ENCODE peak calls at places on chromosomes 11 and 22, in five cellular contexts. H is brain microvascular endothelial cell, M is astrocyte of the cerebellum, G is body of pancreas, S is heart left ventricle. N is an unnamed sample.

GRCh38 chr22:26617251-26618199 is at the start of gene CRYBB1:
- DNase-seq in H (no peak), M (no peak), G (no peak), S (peak; percentile 27), N (peak; percentile 69)

GRCh38 chr22:42974223-42974622 is 40.7 kb downstream of the PACSIN2 start:
- DNase-seq in H (no peak), M (no peak), G (no peak), S (no peak), N (no peak)

GRCh38 chr11:35799655-35800054 is 137.1 kb downstream of the TRIM44 start:
- DNase-seq in H (no peak), M (no peak), G (no peak), S (no peak), N (no peak)

GRCh38 chr11:133991101-133991500 is 34.3 kb upstream of the IGSF9B start:
- DNase-seq in H (no peak), M (no peak), G (no peak), S (no peak), N (no peak)

GRCh38 chr11:17986007-17986710 is 26.7 kb downstream of the SERGEF start:
- DNase-seq in H (peak; percentile 53), M (peak; percentile 65), G (no peak), S (no peak), N (peak; percentile 59)

GRCh38 chr11:2940930-2941821 is 12.0 kb upstream of the PHLDA2 start:
- DNase-seq in H (no peak), M (no peak), G (peak; percentile 58), S (no peak), N (no peak)

GRCh38 chr11:78177216-78177615 is 11.2 kb downstream of the KCTD21 start:
- DNase-seq in H (no peak), M (no peak), G (no peak), S (no peak), N (no peak)

GRCh38 chr22:40044870-40045834 is 50.4 kb downstream of the FAM83F start:
- DNase-seq in H (peak; percentile 11), M (no peak), G (peak; percentile 57), S (peak; percentile 72), N (no peak)

GRCh38 chr11:57477507-57478189 is 17.3 kb downstream of the RTN4RL2 start:
- DNase-seq in H (no peak), M (no peak), G (peak; percentile 81), S (no peak), N (no peak)

GRCh38 chr11:46895821-46896220 is 22.5 kb downstream of the LRP4 start:
- DNase-seq in H (no peak), M (no peak), G (peak; percentile 56), S (peak; percentile 67), N (no peak)

GRCh38 chr11:105046898-105047579 is 1.9 kb upstream of the CARD16 start:
- DNase-seq in H (peak; percentile 94), M (peak; percentile 98), G (no peak), S (no peak), N (peak; percentile 99)

GRCh38 chr11:134267466-134267865 is 8.7 kb upstream of the GLB1L3 start:
- DNase-seq in H (no peak), M (no peak), G (no peak), S (no peak), N (no peak)

GRCh38 chr11:125123947-125124633 is 12.7 kb upstream of the TMEM218 start:
- DNase-seq in H (peak; percentile 35), M (peak; percentile 9), G (peak; percentile 72), S (peak; percentile 45), N (peak; percentile 27)

GRCh38 chr11:35997908-35998307 is 54.0 kb downstream of the LDLRAD3 start:
- DNase-seq in H (no peak), M (no peak), G (no peak), S (no peak), N (no peak)

GRCh38 chr11:106061249-106061794 is 15.8 kb downstream of the KBTBD3 start:
- DNase-seq in H (no peak), M (no peak), G (no peak), S (no peak), N (no peak)

GRCh38 chr11:70131606-70132190 is 53.6 kb downstream of the ANO1 start:
- DNase-seq in H (no peak), M (no peak), G (no peak), S (no peak), N (no peak)

GRCh38 chr11:70127653-70128434 is 49.7 kb downstream of the ANO1 start:
- DNase-seq in H (peak; percentile 21), M (peak; percentile 19), G (no peak), S (no peak), N (no peak)

GRCh38 chr11:70128435-70128906 is 50.4 kb downstream of the ANO1 start:
- DNase-seq in H (peak; percentile 21), M (no peak), G (no peak), S (no peak), N (no peak)

GRCh38 chr11:70130636-70131035 is 52.5 kb downstream of the ANO1 start:
- DNase-seq in H (no peak), M (no peak), G (no peak), S (no peak), N (no peak)

DNA sequence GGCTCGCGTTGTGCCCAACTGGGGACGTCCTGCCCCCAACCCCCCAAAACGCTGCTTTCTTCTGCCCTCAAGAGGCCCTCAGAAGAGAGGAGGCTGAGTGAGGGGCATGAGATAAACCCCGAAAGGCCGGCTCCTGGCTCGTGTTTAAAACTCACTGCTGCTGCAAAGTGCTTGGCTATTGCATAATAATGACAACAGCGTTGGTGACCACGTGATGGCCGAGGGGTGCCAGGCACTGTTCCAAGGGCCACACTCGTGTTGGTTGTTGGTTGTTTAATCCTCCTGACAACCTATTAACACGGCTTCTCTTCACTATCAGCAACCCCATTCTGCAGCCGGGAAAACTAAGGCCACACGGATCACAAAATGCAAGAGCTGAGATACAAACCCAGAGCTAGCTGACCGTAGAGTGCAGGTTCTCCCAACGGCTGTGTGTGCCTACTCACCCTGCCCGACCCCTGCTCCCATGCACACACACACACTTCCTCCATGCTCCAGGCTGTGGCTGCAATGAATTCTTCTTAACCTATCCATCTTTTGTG is 51.0 kb downstream of the ANO1 start:
- DNase-seq in H (no peak), M (no peak), G (no peak), S (no peak), N (no peak)
- TF ChIP-seq CTCF in H (no peak), M (no peak), G (no peak), S (no peak), N (no peak)

GRCh38 chr11:117874910-117875396 is 1.5 kb downstream of the FXYD6 start:
- DNase-seq in H (no peak), M (no peak), G (no peak), S (no peak), N (no peak)

GRCh38 chr11:117876049-117876340 is 463 bp downstream of the FXYD6 start:
- DNase-seq in H (no peak), M (no peak), G (no peak), S (no peak), N (no peak)

GRCh38 chr11:117876341-117877119 is at the start of gene FXYD6:
- DNase-seq in H (no peak), M (no peak), G (no peak), S (peak; percentile 79), N (no peak)

GRCh38 chr11:117874253-117874909 is 2.1 kb downstream of the FXYD6 start:
- DNase-seq in H (no peak), M (no peak), G (no peak), S (no peak), N (no peak)

DNA sequence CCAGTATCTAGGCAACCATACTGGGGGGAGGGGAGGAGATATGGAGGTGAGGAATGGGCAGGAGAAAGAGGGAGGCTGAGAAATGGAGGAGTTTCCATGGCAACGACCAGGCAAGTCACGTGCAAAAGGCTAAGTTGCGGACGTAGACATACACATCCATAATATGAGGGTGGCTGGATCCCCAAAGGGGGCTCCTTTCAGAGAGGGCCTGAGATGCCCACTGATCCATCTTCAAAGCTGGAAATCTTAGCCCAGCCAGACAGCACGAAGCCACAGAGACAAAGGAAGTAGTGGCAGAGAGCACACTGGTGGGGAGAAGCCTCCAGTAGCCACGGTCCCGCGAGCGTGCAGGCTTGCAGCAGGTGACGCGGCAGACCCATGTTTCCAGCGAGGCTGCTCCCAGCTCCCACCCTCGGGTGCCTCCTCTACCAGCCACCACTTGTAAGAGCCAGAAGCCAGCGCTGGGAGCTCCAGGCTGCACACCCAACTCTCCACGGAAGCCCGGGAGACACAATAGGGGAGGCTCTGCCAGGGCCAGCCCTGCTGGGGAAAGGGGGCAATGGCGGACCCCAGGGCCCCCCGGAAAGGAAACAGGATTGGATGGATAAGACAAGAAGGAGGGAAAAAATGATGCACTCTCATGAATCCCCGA is 935 bp downstream of the FXYD6 start:
- DNase-seq in H (no peak), M (no peak), G (no peak), S (no peak), N (no peak)
- H3K4me3 ChIP-seq in H (no peak overlapping the region), M (peak overlapping the region; percentile 46), G (no peak overlapping the region), S (peak overlapping the region; percentile 36), N (no peak overlapping the region)

DNA sequence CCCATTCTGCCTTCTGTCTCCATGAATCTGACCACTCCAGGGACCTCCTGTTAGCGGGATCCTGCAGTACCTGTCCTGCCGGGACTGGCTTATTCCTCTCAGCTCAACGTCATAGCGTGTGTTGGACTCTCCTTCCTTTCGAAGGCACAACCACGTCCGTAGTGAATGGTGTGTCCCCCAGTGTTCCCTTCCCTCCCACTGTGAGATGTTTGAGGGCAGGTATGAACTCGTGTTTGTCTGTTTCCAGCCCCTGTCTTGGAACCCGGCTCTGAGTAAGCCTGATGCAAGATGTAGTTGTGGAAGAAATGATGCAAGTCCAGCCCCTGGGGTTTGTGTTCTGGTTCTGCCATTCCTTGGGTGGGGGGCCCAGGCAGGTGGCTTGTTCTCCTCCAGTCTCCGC is 10.5 kb upstream of the MYEOV start:
- DNase-seq in H (no peak), M (no peak), G (no peak), S (no peak), N (no peak)
- TF ChIP-seq CTCF in H (no peak), M (no peak), G (no peak), S (no peak), N (no peak)

GRCh38 chr11:90222152-90222458 is 744 bp downstream of the CHORDC1 start:
- DNase-seq in H (no peak), M (no peak), G (no peak), S (no peak), N (no peak)

GRCh38 chr11:90220391-90220790 is 2.5 kb downstream of the CHORDC1 start:
- DNase-seq in H (peak; percentile 56), M (peak; percentile 24), G (no peak), S (no peak), N (no peak)

GRCh38 chr11:90219438-90219837 is 3.4 kb downstream of the CHORDC1 start:
- DNase-seq in H (no peak), M (no peak), G (no peak), S (no peak), N (no peak)

GRCh38 chr11:90223248-90223585 is 368 bp upstream of the CHORDC1 start:
- DNase-seq in H (no peak), M (no peak), G (no peak), S (no peak), N (no peak)

DNA sequence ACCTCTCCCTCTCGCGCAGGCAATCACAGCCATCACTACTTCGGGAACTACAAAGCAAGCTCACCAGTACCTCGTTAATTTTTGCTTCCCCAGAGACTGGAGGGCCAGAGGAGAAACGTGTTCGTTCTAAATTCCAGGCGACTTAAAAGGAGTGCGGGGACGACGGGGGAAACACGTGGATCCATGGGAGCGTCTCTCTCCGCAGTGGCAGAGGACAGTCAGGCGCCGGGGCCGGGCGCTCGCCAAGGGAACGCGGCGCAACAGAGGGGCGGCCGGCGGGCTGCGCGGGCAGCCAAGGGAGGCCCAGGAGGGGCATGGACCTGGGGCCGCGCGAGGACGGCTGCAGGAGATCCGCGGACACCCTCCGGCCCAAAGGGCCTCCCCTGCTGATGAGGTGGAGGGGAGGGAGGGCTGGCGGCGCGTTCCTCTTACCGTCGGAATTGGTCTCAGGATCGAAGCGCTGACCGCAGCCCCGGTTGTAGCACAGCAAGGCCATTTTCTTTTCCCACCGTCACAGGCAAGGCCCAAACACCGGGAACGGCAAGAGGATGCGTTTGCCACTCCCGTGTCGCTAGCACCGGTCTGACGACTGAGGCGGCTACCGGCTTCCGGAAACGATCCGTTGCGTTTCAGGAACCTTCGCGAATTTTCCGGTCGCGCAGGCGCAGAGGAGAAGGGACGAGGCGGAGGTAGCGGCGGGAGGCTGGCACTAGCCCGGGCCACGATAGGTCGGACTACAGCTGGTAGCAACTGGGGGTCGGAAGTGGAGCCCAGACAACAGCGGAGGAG is at the start of gene CHORDC1:
- DNase-seq in H (peak; percentile 77), M (peak; percentile 41), G (peak; percentile 93), S (peak; percentile 89), N (peak; percentile 33)
- H3K4me3 ChIP-seq in H (peak within 1 kb of the TSS; percentile 82), M (peak within 1 kb of the TSS; percentile 91), G (peak within 1 kb of the TSS; percentile 67), S (peak within 1 kb of the TSS; percentile 66), N (peak within 1 kb of the TSS; percentile 76)

N was measured in HFF-Myc.